ENCODE peak calls at places on chromosomes 5 and 9, in five cellular contexts. Z is left ventricle myocardium inferior; C is activated CD8-positive, alpha-beta T cell treated with anti-CD3 and anti-CD28 coated beads for 36 hours; I is neural crest cell; N is AG10803. J is an unnamed sample.

GRCh38 chr9:136327313-136327971 is at the start of gene GPSM1:
- DNase-seq in Z (peak; percentile 70), N (peak; percentile 57), I (no peak), C (peak; percentile 50), J (peak; percentile 36)

GRCh38 chr9:96217756-96218693 is 84.0 kb downstream of the HSD17B3 start:
- DNase-seq in N (peak; percentile 30), C (peak; percentile 78), Z (peak; percentile 82), I (peak; percentile 91), J (peak; percentile 81)

GRCh38 chr9:112048924-112049785 is 125.9 kb downstream of the SUSD1 start:
- DNase-seq in Z (no peak), I (no peak), N (peak; percentile 90), C (no peak), J (no peak)

GRCh38 chr5:130836729-130837660 is 328.1 kb downstream of the HINT1 start:
- DNase-seq in I (no peak), Z (no peak), C (no peak), N (peak; percentile 0), J (no peak)

GRCh38 chr9:69174645-69175487 is 789 bp downstream of the TJP2 start:
- DNase-seq in I (no peak), C (peak; percentile 68), Z (no peak), N (peak; percentile 96), J (no peak)

GRCh38 chr9:15622596-15622995 is 69.8 kb downstream of the CCDC171 start:
- DNase-seq in I (no peak), Z (no peak), C (no peak), N (peak; percentile 16), J (peak; percentile 38)

GRCh38 chr5:64666058-64666457 is 24.2 kb upstream of the SHISAL2B start:
- DNase-seq in I (no peak), C (no peak), N (peak; percentile 17), Z (no peak), J (no peak)

GRCh38 chr9:127138444-127138843 is 16.0 kb upstream of the ANGPTL2 start:
- DNase-seq in C (no peak), Z (no peak), I (no peak), N (no peak), J (no peak)

GRCh38 chr9:13648068-13648467 is 368.6 kb upstream of the MPDZ start:
- DNase-seq in N (no peak), Z (no peak), I (no peak), C (no peak), J (no peak)

GRCh38 chr5:142669479-142669878 is 16.4 kb downstream of the FGF1 start:
- DNase-seq in Z (no peak), N (no peak), I (no peak), C (no peak), J (no peak)

GRCh38 chr9:120579139-120579749 is 723 bp downstream of the CDK5RAP2 start:
- DNase-seq in N (no peak), Z (no peak), I (no peak), C (no peak), J (peak; percentile 28)

GRCh38 chr5:170275376-170275994 is 22.1 kb downstream of the LCP2 start:
- DNase-seq in Z (no peak), C (peak; percentile 60), I (no peak), N (no peak), J (no peak)

GRCh38 chr9:124196814-124197176 is 61.0 kb upstream of the NEK6 start:
- DNase-seq in C (no peak), N (no peak), I (no peak), Z (no peak), J (no peak)

GRCh38 chr5:136308396-136308795 is 56.9 kb downstream of the TRPC7 start:
- DNase-seq in Z (no peak), N (peak; percentile 3), I (no peak), C (no peak), J (no peak)

GRCh38 chr5:97281257-97281656 is 98.2 kb upstream of the RIOK2 start:
- DNase-seq in C (no peak), I (no peak), N (no peak), Z (no peak), J (no peak)

GRCh38 chr5:139851558-139851957 is 56.0 kb downstream of the PSD2 start:
- DNase-seq in N (no peak), I (no peak), C (no peak), Z (no peak), J (no peak)

GRCh38 chr5:127517480-127518318 is at the start of gene PRRC1:
- DNase-seq in Z (peak; percentile 81), I (peak; percentile 64), C (peak; percentile 85), N (peak; percentile 81), J (peak; percentile 86)

GRCh38 chr5:84445049-84445685 is 60.5 kb upstream of the EDIL3 start:
- DNase-seq in N (no peak), Z (no peak), C (no peak), I (no peak), J (no peak)

GRCh38 chr5:179607449-179607931 is 16.0 kb downstream of the HNRNPH1 start:
- DNase-seq in C (no peak), Z (peak; percentile 60), N (peak; percentile 50), I (no peak), J (peak; percentile 9)

GRCh38 chr9:14231196-14231990 is 82.5 kb downstream of the NFIB start:
- DNase-seq in I (no peak), C (no peak), N (no peak), Z (no peak), J (no peak)

GRCh38 chr5:30874234-30875034 is 319.1 kb upstream of the CDH6 start:
- DNase-seq in Z (no peak), N (no peak), C (no peak), I (no peak), J (no peak)

GRCh38 chr5:78568212-78568611 is 80.4 kb downstream of the LHFPL2 start:
- DNase-seq in C (no peak), I (no peak), N (no peak), Z (no peak), J (no peak)

GRCh38 chr5:112119527-112119926 is 299.6 kb downstream of the EPB41L4A start:
- DNase-seq in I (no peak), N (no peak), C (no peak), Z (no peak), J (peak; percentile 39)

GRCh38 chr5:112123060-112123459 is 296.0 kb downstream of the EPB41L4A start:
- DNase-seq in N (no peak), I (no peak), C (no peak), Z (no peak), J (no peak)

GRCh38 chr5:112122353-112122752 is 296.7 kb downstream of the EPB41L4A start:
- DNase-seq in C (no peak), Z (no peak), N (no peak), I (no peak), J (no peak)

GRCh38 chr5:112121268-112121667 is 297.8 kb downstream of the EPB41L4A start:
- DNase-seq in I (no peak), C (no peak), N (peak; percentile 29), Z (no peak), J (no peak)

DNA sequence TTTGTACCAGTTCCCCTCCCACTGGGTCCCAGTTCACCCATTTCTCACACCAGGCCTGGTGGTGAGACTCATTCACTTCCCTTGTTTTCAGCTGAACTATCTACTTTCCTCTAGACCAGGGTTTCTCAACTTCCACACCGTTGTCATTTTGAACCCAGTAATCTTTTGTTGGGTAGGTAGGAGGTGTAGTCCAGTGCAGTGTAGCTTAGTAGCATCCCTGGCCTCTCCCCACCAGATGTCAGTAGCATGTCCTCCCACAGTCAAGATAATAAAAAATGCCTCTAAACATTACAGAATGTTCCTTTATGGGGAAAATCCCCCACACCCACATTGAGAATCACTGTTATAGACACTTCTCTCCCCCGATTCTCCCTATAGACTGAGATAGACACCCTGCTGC is 299.1 kb downstream of the EPB41L4A start:
- DNase-seq in N (no peak), I (no peak), Z (no peak), C (no peak), J (peak; percentile 9)
- TF ChIP-seq CTCF in N (no peak), I (no peak), Z (no peak), C (no peak), J (no peak)

GRCh38 chr5:52746539-52746938 is 41.2 kb upstream of the ITGA1 start:
- DNase-seq in I (no peak), N (peak; percentile 57), C (no peak), Z (no peak), J (no peak)

GRCh38 chr5:52748590-52748989 is 39.1 kb upstream of the ITGA1 start:
- DNase-seq in Z (no peak), I (no peak), N (no peak), C (no peak), J (no peak)

GRCh38 chr5:52754051-52754450 is 33.7 kb upstream of the ITGA1 start:
- DNase-seq in Z (no peak), I (no peak), C (no peak), N (no peak), J (no peak)

GRCh38 chr5:52751137-52751536 is 36.6 kb upstream of the ITGA1 start:
- DNase-seq in C (no peak), I (no peak), N (no peak), Z (no peak), J (no peak)
- TF ChIP-seq CTCF in C (no peak), I (no peak), N (no peak), Z (no peak), J (no peak)

DNA sequence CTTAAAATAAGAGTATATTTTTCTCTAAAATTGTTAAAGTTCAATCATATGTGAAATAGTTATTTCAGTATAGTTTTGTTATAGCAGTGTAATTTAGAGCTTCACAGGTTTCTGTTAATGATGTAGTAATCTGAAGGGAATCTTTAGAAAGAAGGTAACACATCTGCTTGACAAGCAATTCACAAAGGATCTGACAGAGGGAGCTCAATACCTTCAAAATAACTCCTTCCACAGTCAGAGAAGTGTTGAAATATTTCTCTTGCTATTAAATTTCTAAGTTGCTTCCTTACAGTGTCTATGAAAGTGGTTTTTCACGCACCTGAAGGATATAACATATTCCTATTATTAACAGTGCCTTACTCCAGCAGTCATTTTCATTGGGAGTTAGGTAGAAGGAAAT is 44.9 kb downstream of the SLC25A51 start:
- DNase-seq in I (no peak), N (peak; percentile 18), C (no peak), Z (no peak), J (peak; percentile 16)
- TF ChIP-seq CTCF in I (no peak), N (peak; percentile 32), C (no peak), Z (peak; percentile 14), J (no peak)

GRCh38 chr9:695252-695651 is 146.2 kb upstream of the DMRT1 start:
- DNase-seq in Z (no peak), N (no peak), I (no peak), C (no peak), J (no peak)
- TF ChIP-seq CTCF in Z (no peak), N (no peak), I (no peak), C (no peak), J (no peak)

DNA sequence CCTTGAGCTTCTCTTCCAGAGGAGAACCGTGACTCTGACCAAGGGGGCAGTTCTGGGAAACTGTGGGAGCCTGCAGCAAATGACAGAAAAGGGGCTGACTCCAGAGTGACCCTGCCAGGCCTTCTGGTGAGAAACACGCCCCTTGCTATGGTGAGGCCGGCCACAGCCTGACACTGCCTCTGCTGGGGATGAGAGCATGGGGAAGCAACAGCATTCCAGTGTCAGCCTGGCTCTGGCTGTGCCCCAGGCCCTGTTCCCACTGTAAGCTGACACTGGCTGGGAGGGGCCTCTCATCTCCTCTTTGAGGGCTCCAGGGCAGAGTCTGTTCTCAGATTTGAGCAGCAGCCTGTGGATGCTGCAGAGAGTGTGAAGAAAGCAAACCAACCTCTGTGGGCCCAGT is 180.0 kb upstream of the IL12B start:
- DNase-seq in C (no peak), I (peak; percentile 45), N (peak; percentile 88), Z (peak; percentile 81), J (no peak)
- TF ChIP-seq CTCF in C (no peak), I (peak; percentile 16), N (peak; percentile 40), Z (peak; percentile 38), J (no peak)